ENCODE peak calls at places on chromosomes 12 and 14, in four cellular contexts. Z is fibroblast of pulmonary artery, P is neural progenitor cell, X is HepG2. U is an unnamed sample.

GRCh38 chr14:101977311-101978071 is 13.1 kb downstream of the DYNC1H1 start:
- DNase-seq in Z (peak; percentile 18), P (no peak), X (no peak), U (peak; percentile 1)

GRCh38 chr12:50401383-50402155 is 884 bp downstream of the LARP4 start:
- DNase-seq in Z (peak; percentile 85), P (peak; percentile 59), X (no peak), U (no peak)

GRCh38 chr12:121514184-121514742 is 66.6 kb downstream of the KDM2B start:
- DNase-seq in Z (no peak), P (no peak), X (no peak), U (no peak)

GRCh38 chr14:93905623-93906022 is 21.5 kb upstream of the FAM181A start:
- DNase-seq in Z (no peak), P (no peak), X (peak; percentile 92), U (peak; percentile 33)

GRCh38 chr12:98893126-98893525 is 248.0 kb downstream of the APAF1 start:
- DNase-seq in Z (no peak), P (peak; percentile 21), X (no peak), U (no peak)

GRCh38 chr12:39632670-39633069 is 13.1 kb upstream of the ABCD2 start:
- DNase-seq in Z (no peak), P (no peak), X (no peak), U (no peak)

GRCh38 chr12:130710001-130710732 is 5.9 kb downstream of the RIMBP2 start:
- DNase-seq in Z (no peak), P (no peak), X (no peak), U (no peak)

GRCh38 chr12:14896477-14897184 is 11.0 kb upstream of the MGP start:
- DNase-seq in Z (peak; percentile 84), P (no peak), X (no peak), U (no peak)

GRCh38 chr14:68854421-68854820 is 61.6 kb upstream of the ZFP36L1 start:
- DNase-seq in Z (no peak), P (no peak), X (no peak), U (no peak)

GRCh38 chr14:56810341-56810740 is at the start of gene OTX2:
- DNase-seq in Z (no peak), P (peak; percentile 84), X (no peak), U (no peak)

GRCh38 chr12:25135531-25136154 is 59.3 kb downstream of the DNAI7 start:
- DNase-seq in Z (no peak), P (peak; percentile 28), X (peak; percentile 10), U (no peak)

GRCh38 chr12:47387991-47388390 is 308.2 kb upstream of the AMIGO2 start:
- DNase-seq in Z (no peak), P (no peak), X (no peak), U (no peak)

GRCh38 chr12:48973992-48974673 is 2.6 kb upstream of the WNT10B start:
- DNase-seq in Z (peak; percentile 66), P (peak; percentile 79), X (no peak), U (no peak)

GRCh38 chr14:36518031-36518585 is 1.9 kb downstream of the NKX2-1 start:
- DNase-seq in Z (no peak), P (peak; percentile 44), X (no peak), U (no peak)

GRCh38 chr12:110109037-110109836 is 14.9 kb upstream of the IFT81 start:
- DNase-seq in Z (peak; percentile 98), P (peak; percentile 26), X (peak; percentile 93), U (peak; percentile 96)

GRCh38 chr12:3885179-3886094 is 12.2 kb upstream of the PARP11 start:
- DNase-seq in Z (peak; percentile 72), P (peak; percentile 70), X (peak; percentile 36), U (no peak)

GRCh38 chr12:62191747-62192485 is 68.3 kb upstream of the USP15 start:
- DNase-seq in Z (peak; percentile 44), P (peak; percentile 55), X (no peak), U (no peak)

GRCh38 chr12:41521872-41522379 is 333.8 kb downstream of the PDZRN4 start:
- DNase-seq in Z (peak; percentile 91), P (no peak), X (no peak), U (no peak)

GRCh38 chr14:53044486-53044885 is 93.6 kb upstream of the FERMT2 start:
- DNase-seq in Z (peak; percentile 62), P (no peak), X (no peak), U (no peak)

GRCh38 chr12:13170892-13171490 is 25.5 kb upstream of the EMP1 start:
- DNase-seq in Z (no peak), P (no peak), X (no peak), U (no peak)

GRCh38 chr12:124518051-124518932 is 49.1 kb downstream of the NCOR2 start:
- DNase-seq in Z (peak; percentile 100), P (peak; percentile 77), X (peak; percentile 93), U (peak; percentile 100)
- H3K4me3 ChIP-seq in Z (peak overlapping the region; percentile 56), P (no peak overlapping the region), X (peak overlapping the region; percentile 85), U (peak overlapping the region; percentile 50)

GRCh38 chr12:67578976-67579661 is 69.4 kb upstream of the DYRK2 start:
- DNase-seq in Z (no peak), P (no peak), X (no peak), U (no peak)

GRCh38 chr12:67582238-67582834 is 66.2 kb upstream of the DYRK2 start:
- DNase-seq in Z (no peak), P (no peak), X (no peak), U (no peak)

DNA sequence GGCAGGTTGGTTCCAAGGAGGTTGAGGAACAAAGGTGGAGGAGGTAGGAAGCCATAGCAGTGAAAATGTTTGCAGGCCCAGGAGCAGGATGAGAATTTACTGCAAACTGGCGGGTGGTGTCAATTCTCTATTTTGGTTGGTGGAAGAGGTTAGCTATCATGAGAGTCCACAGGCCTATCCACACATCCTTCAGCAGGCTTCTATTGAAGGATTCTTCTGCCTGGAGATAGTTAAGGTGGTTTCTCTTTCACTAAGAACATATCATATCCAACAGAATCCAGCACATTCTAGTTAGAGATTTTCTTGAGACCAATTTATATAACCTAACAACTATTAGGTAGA is 68.9 kb upstream of the DYRK2 start:
- DNase-seq in Z (no peak), P (no peak), X (no peak), U (no peak)
- H3K4me3 ChIP-seq in Z (no peak overlapping the region), P (no peak overlapping the region), X (no peak overlapping the region), U (no peak overlapping the region)

GRCh38 chr12:120225200-120225558 is 24.3 kb upstream of the RPLP0 start:
- DNase-seq in Z (no peak), P (peak; percentile 73), X (no peak), U (no peak)
- H3K4me3 ChIP-seq in Z (no peak overlapping the region), P (no peak overlapping the region), X (no peak overlapping the region), U (peak overlapping the region; percentile 7)

DNA sequence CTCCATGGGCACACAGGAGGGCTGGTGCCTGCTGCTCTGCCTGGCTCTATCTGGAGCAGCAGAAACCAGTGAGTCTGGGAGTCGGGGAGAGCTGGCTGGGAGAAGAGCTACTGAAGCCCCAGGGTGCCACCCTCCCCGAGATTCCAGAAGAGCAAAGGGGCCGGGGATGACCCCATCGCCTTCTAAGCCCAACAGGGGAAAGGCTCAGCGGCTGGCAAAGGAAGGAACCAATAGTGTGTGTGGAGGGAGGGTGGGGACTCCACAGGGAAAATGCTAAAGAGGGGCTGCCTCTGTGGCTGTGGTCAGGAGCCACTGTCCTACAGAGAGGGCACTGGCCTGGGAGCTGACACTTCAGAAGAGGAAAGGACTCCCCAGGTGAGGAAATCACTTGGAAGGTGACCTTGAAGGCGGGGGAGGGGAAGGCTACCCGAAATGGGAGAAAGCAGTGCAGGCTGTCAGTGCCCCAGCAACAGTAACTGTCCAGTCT is 446 bp downstream of the TAPBPL start:
- DNase-seq in Z (no peak), P (peak; percentile 14), X (no peak), U (no peak)
- H3K4me3 ChIP-seq in Z (peak overlapping the region; percentile 68), P (no peak overlapping the region), X (peak overlapping the region; percentile 87), U (peak overlapping the region; percentile 73)

DNA sequence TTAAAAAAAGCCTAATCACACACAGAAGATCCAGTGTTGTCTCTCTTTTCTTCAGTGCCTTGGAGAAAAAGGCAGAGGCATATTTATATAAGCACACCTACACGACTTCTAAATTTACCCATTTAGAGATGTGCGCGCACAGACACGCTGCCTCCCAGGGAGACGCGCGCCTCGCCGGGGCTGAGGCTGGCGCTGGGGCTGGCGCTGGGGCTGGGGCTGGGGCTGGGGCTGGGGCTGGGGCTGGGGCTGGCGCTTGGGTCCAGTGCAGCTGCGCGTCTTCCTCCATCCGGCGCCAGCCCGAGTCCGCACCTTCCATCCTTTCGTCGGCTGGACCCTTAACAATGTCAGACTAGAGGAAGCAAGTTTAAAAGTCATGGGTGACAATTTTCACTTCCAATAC is 118.4 kb upstream of the ARID2 start:
- DNase-seq in Z (no peak), P (no peak), X (no peak), U (no peak)
- H3K4me3 ChIP-seq in Z (no peak overlapping the region), P (no peak overlapping the region), X (no peak overlapping the region), U (peak overlapping the region; percentile 26)

GRCh38 chr14:75877292-75877691 is 104.5 kb downstream of the TGFB3 start:
- DNase-seq in Z (peak; percentile 91), P (no peak), X (no peak), U (no peak)
- H3K4me3 ChIP-seq in Z (no peak overlapping the region), P (no peak overlapping the region), X (no peak overlapping the region), U (no peak overlapping the region)

U was measured in tibial artery.